ENCODE peak calls at places on chromosome 6, in four cellular contexts. One of them, this sample, is unnamed.

GRCh38 chr6:41941280-41942044 is at the start of gene CCND3:
- DNase-seq in endothelial cell: peak
- DNase-seq in CD8-positive, alpha-beta T cell: peak
- DNase-seq in progenitor cell of endocrine pancreas: peak
- DNase-seq in this sample: peak

GRCh38 chr6:6696867-6697531 is 108.5 kb downstream of the LY86 start:
- DNase-seq in endothelial cell: peak
- DNase-seq in CD8-positive, alpha-beta T cell: peak
- DNase-seq in progenitor cell of endocrine pancreas: peak
- DNase-seq in this sample: peak

GRCh38 chr6:145544514-145544913 is 190.8 kb downstream of the EPM2A start:
- DNase-seq in endothelial cell: no peak
- DNase-seq in CD8-positive, alpha-beta T cell: no peak
- DNase-seq in progenitor cell of endocrine pancreas: no peak
- DNase-seq in this sample: no peak

GRCh38 chr6:139881251-139881650 is 506.8 kb upstream of the CITED2 start:
- DNase-seq in endothelial cell: no peak
- DNase-seq in CD8-positive, alpha-beta T cell: no peak
- DNase-seq in progenitor cell of endocrine pancreas: no peak
- DNase-seq in this sample: no peak

GRCh38 chr6:297571-298232 is 5.4 kb downstream of the DUSP22 start:
- DNase-seq in endothelial cell: no peak
- DNase-seq in CD8-positive, alpha-beta T cell: no peak
- DNase-seq in progenitor cell of endocrine pancreas: no peak
- DNase-seq in this sample: no peak

GRCh38 chr6:125314019-125314581 is 12.3 kb upstream of the HDDC2 start:
- DNase-seq in endothelial cell: peak
- DNase-seq in CD8-positive, alpha-beta T cell: peak
- DNase-seq in progenitor cell of endocrine pancreas: peak
- DNase-seq in this sample: peak

GRCh38 chr6:105985816-105986632 is 100.1 kb upstream of the PRDM1 start:
- DNase-seq in endothelial cell: no peak
- DNase-seq in CD8-positive, alpha-beta T cell: no peak
- DNase-seq in progenitor cell of endocrine pancreas: no peak
- DNase-seq in this sample: peak

GRCh38 chr6:131255911-131256310 is 120.6 kb downstream of the AKAP7 start:
- DNase-seq in endothelial cell: no peak
- DNase-seq in CD8-positive, alpha-beta T cell: no peak
- DNase-seq in progenitor cell of endocrine pancreas: no peak
- DNase-seq in this sample: no peak

GRCh38 chr6:105675715-105676397 is 273.0 kb upstream of the PREP start:
- DNase-seq in endothelial cell: no peak
- DNase-seq in CD8-positive, alpha-beta T cell: no peak
- DNase-seq in progenitor cell of endocrine pancreas: no peak
- DNase-seq in this sample: no peak

GRCh38 chr6:31126416-31127175 is 6.3 kb upstream of the CDSN start:
- DNase-seq in endothelial cell: no peak
- DNase-seq in CD8-positive, alpha-beta T cell: no peak
- DNase-seq in progenitor cell of endocrine pancreas: no peak
- DNase-seq in this sample: no peak

GRCh38 chr6:158972241-158973233 is 27.5 kb downstream of the RSPH3 start:
- DNase-seq in endothelial cell: no peak
- DNase-seq in CD8-positive, alpha-beta T cell: no peak
- DNase-seq in progenitor cell of endocrine pancreas: no peak
- DNase-seq in this sample: no peak

GRCh38 chr6:71602385-71602949 is 283.9 kb upstream of the RIMS1 start:
- DNase-seq in endothelial cell: no peak
- DNase-seq in CD8-positive, alpha-beta T cell: no peak
- DNase-seq in progenitor cell of endocrine pancreas: no peak
- DNase-seq in this sample: no peak

GRCh38 chr6:15511248-15512125 is 151.3 kb downstream of the DTNBP1 start:
- DNase-seq in endothelial cell: no peak
- DNase-seq in CD8-positive, alpha-beta T cell: no peak
- DNase-seq in progenitor cell of endocrine pancreas: no peak
- DNase-seq in this sample: no peak

GRCh38 chr6:47146426-47147174 is 104.5 kb upstream of the ADGRF1 start:
- DNase-seq in endothelial cell: no peak
- DNase-seq in CD8-positive, alpha-beta T cell: no peak
- DNase-seq in progenitor cell of endocrine pancreas: no peak
- DNase-seq in this sample: no peak

GRCh38 chr6:53546256-53546655 is 1.4 kb upstream of the GCLC start:
- DNase-seq in endothelial cell: no peak
- DNase-seq in CD8-positive, alpha-beta T cell: no peak
- DNase-seq in progenitor cell of endocrine pancreas: no peak
- DNase-seq in this sample: no peak

GRCh38 chr6:119073307-119074051 is 5.0 kb downstream of the FAM184A start:
- DNase-seq in endothelial cell: no peak
- DNase-seq in CD8-positive, alpha-beta T cell: no peak
- DNase-seq in progenitor cell of endocrine pancreas: no peak
- DNase-seq in this sample: no peak

GRCh38 chr6:3159805-3160781 is 2.7 kb upstream of the TUBB2A start:
- DNase-seq in endothelial cell: no peak
- DNase-seq in CD8-positive, alpha-beta T cell: peak
- DNase-seq in progenitor cell of endocrine pancreas: no peak
- DNase-seq in this sample: no peak

GRCh38 chr6:143329323-143329722 is 121.2 kb downstream of the ADAT2 start:
- DNase-seq in endothelial cell: no peak
- DNase-seq in CD8-positive, alpha-beta T cell: no peak
- DNase-seq in progenitor cell of endocrine pancreas: no peak
- DNase-seq in this sample: no peak

GRCh38 chr6:97765480-97765879 is 482.5 kb upstream of the MMS22L start:
- DNase-seq in endothelial cell: no peak
- DNase-seq in CD8-positive, alpha-beta T cell: no peak
- DNase-seq in progenitor cell of endocrine pancreas: no peak
- DNase-seq in this sample: no peak

GRCh38 chr6:133315811-133316210 is 74.7 kb downstream of the EYA4 start:
- DNase-seq in endothelial cell: no peak
- DNase-seq in CD8-positive, alpha-beta T cell: no peak
- DNase-seq in progenitor cell of endocrine pancreas: no peak
- DNase-seq in this sample: no peak

GRCh38 chr6:30679765-30680535 is 6.5 kb downstream of the PPP1R18 start:
- DNase-seq in endothelial cell: no peak
- DNase-seq in CD8-positive, alpha-beta T cell: no peak
- DNase-seq in progenitor cell of endocrine pancreas: no peak
- DNase-seq in this sample: no peak

GRCh38 chr6:105988321-105988720 is 97.8 kb upstream of the PRDM1 start:
- DNase-seq in endothelial cell: no peak
- DNase-seq in CD8-positive, alpha-beta T cell: no peak
- DNase-seq in progenitor cell of endocrine pancreas: no peak
- DNase-seq in this sample: no peak

GRCh38 chr6:164010446-164011071 is 596.0 kb downstream of the QKI start:
- DNase-seq in endothelial cell: no peak
- DNase-seq in CD8-positive, alpha-beta T cell: no peak
- DNase-seq in progenitor cell of endocrine pancreas: no peak
- DNase-seq in this sample: peak

GRCh38 chr6:28258877-28259777 is at the start of gene NKAPL:
- DNase-seq in endothelial cell: no peak
- DNase-seq in CD8-positive, alpha-beta T cell: peak
- DNase-seq in progenitor cell of endocrine pancreas: no peak
- DNase-seq in this sample: no peak

GRCh38 chr6:104639671-104640070 is 220.0 kb downstream of the HACE1 start:
- DNase-seq in endothelial cell: no peak
- DNase-seq in CD8-positive, alpha-beta T cell: no peak
- DNase-seq in progenitor cell of endocrine pancreas: no peak
- DNase-seq in this sample: no peak

GRCh38 chr6:144264270-144265060 is 20.7 kb upstream of the UTRN start:
- DNase-seq in endothelial cell: no peak
- DNase-seq in CD8-positive, alpha-beta T cell: no peak
- DNase-seq in progenitor cell of endocrine pancreas: peak
- DNase-seq in this sample: no peak

GRCh38 chr6:85113934-85114582 is 335.8 kb upstream of the NT5E start:
- DNase-seq in endothelial cell: no peak
- DNase-seq in CD8-positive, alpha-beta T cell: no peak
- DNase-seq in progenitor cell of endocrine pancreas: no peak
- DNase-seq in this sample: no peak

GRCh38 chr6:46510656-46511055 is 19.4 kb upstream of the RCAN2 start:
- DNase-seq in endothelial cell: no peak
- DNase-seq in CD8-positive, alpha-beta T cell: no peak
- DNase-seq in progenitor cell of endocrine pancreas: no peak
- DNase-seq in this sample: no peak

GRCh38 chr6:42428326-42429041 is 23.2 kb downstream of the TRERF1 start:
- DNase-seq in endothelial cell: no peak
- DNase-seq in CD8-positive, alpha-beta T cell: peak
- DNase-seq in progenitor cell of endocrine pancreas: no peak
- DNase-seq in this sample: no peak

GRCh38 chr6:4364711-4365110 is 229.3 kb upstream of the ECI2 start:
- DNase-seq in endothelial cell: no peak
- DNase-seq in CD8-positive, alpha-beta T cell: no peak
- DNase-seq in progenitor cell of endocrine pancreas: no peak
- DNase-seq in this sample: no peak

GRCh38 chr6:127053032-127053908 is 65.2 kb upstream of the RSPO3 start:
- DNase-seq in endothelial cell: no peak
- DNase-seq in CD8-positive, alpha-beta T cell: no peak
- DNase-seq in progenitor cell of endocrine pancreas: no peak
- DNase-seq in this sample: no peak

GRCh38 chr6:143529095-143529494 is 17.6 kb upstream of the FUCA2 start:
- DNase-seq in endothelial cell: no peak
- DNase-seq in CD8-positive, alpha-beta T cell: no peak
- DNase-seq in progenitor cell of endocrine pancreas: no peak
- DNase-seq in this sample: no peak

GRCh38 chr6:47478233-47479155 is 905 bp downstream of the CD2AP start:
- DNase-seq in endothelial cell: peak
- DNase-seq in CD8-positive, alpha-beta T cell: no peak
- DNase-seq in progenitor cell of endocrine pancreas: no peak
- DNase-seq in this sample: no peak

GRCh38 chr6:49766762-49767161 is 20.3 kb downstream of the PGK2 start:
- DNase-seq in endothelial cell: no peak
- DNase-seq in CD8-positive, alpha-beta T cell: no peak
- DNase-seq in progenitor cell of endocrine pancreas: no peak
- DNase-seq in this sample: no peak

GRCh38 chr6:3403244-3404154 is 53.4 kb downstream of the SLC22A23 start:
- DNase-seq in endothelial cell: no peak
- DNase-seq in CD8-positive, alpha-beta T cell: no peak
- DNase-seq in progenitor cell of endocrine pancreas: peak
- DNase-seq in this sample: no peak

GRCh38 chr6:29708432-29709177 is 14.6 kb upstream of the HLA-F start:
- DNase-seq in endothelial cell: no peak
- DNase-seq in CD8-positive, alpha-beta T cell: peak
- DNase-seq in progenitor cell of endocrine pancreas: no peak
- DNase-seq in this sample: no peak

GRCh38 chr6:56399672-56400263 is 152.4 kb upstream of the COL21A1 start:
- DNase-seq in endothelial cell: no peak
- DNase-seq in CD8-positive, alpha-beta T cell: no peak
- DNase-seq in progenitor cell of endocrine pancreas: no peak
- DNase-seq in this sample: no peak

GRCh38 chr6:41371461-41371991 is 36.1 kb downstream of the NCR2 start:
- DNase-seq in endothelial cell: peak
- DNase-seq in CD8-positive, alpha-beta T cell: no peak
- DNase-seq in progenitor cell of endocrine pancreas: peak
- DNase-seq in this sample: peak

GRCh38 chr6:89792881-89793280 is 26.7 kb downstream of the MDN1 start:
- DNase-seq in endothelial cell: peak
- DNase-seq in CD8-positive, alpha-beta T cell: no peak
- DNase-seq in progenitor cell of endocrine pancreas: no peak
- DNase-seq in this sample: peak
- TF ChIP-seq CTCF in endothelial cell: peak
- TF ChIP-seq CTCF in CD8-positive, alpha-beta T cell: no peak
- TF ChIP-seq CTCF in progenitor cell of endocrine pancreas: peak
- TF ChIP-seq CTCF in this sample: peak

DNA sequence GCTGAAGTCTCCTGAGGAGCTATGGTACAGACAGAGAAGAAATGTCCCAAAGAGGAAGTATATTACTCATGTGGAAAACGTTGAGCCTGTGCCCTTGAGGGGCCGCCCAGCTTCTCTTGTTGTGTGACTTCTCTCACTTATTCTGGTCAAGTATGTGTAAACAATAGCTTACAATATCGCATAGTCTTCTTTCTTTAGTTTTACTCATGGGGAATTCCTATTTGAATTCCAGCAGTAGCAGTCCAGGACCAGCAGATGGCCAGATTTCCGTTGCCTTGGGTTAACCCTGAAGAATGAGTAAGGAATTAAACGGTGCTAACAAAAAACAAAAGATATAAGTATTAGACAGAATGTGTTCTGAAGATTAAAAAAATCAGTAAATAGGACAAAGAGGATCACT is 522.0 kb upstream of the GJE1 start:
- DNase-seq in endothelial cell: no peak
- DNase-seq in CD8-positive, alpha-beta T cell: no peak
- DNase-seq in progenitor cell of endocrine pancreas: no peak
- DNase-seq in this sample: no peak
- TF ChIP-seq CTCF in endothelial cell: no peak
- TF ChIP-seq CTCF in CD8-positive, alpha-beta T cell: no peak
- TF ChIP-seq CTCF in progenitor cell of endocrine pancreas: peak
- TF ChIP-seq CTCF in this sample: peak

GRCh38 chr6:167744681-167745659 is 81.7 kb upstream of the AFDN start:
- DNase-seq in endothelial cell: no peak
- DNase-seq in CD8-positive, alpha-beta T cell: no peak
- DNase-seq in progenitor cell of endocrine pancreas: no peak
- DNase-seq in this sample: no peak

GRCh38 chr6:167739721-167740475 is 86.8 kb upstream of the AFDN start:
- DNase-seq in endothelial cell: no peak
- DNase-seq in CD8-positive, alpha-beta T cell: no peak
- DNase-seq in progenitor cell of endocrine pancreas: no peak
- DNase-seq in this sample: no peak

GRCh38 chr6:167745660-167746376 is 80.9 kb upstream of the AFDN start:
- DNase-seq in endothelial cell: no peak
- DNase-seq in CD8-positive, alpha-beta T cell: no peak
- DNase-seq in progenitor cell of endocrine pancreas: no peak
- DNase-seq in this sample: no peak

GRCh38 chr6:167746377-167747151 is 80.1 kb upstream of the AFDN start:
- DNase-seq in endothelial cell: no peak
- DNase-seq in CD8-positive, alpha-beta T cell: no peak
- DNase-seq in progenitor cell of endocrine pancreas: no peak
- DNase-seq in this sample: no peak

GRCh38 chr6:167742719-167743303 is 83.9 kb upstream of the AFDN start:
- DNase-seq in endothelial cell: no peak
- DNase-seq in CD8-positive, alpha-beta T cell: no peak
- DNase-seq in progenitor cell of endocrine pancreas: no peak
- DNase-seq in this sample: peak
- TF ChIP-seq CTCF in endothelial cell: no peak
- TF ChIP-seq CTCF in CD8-positive, alpha-beta T cell: no peak
- TF ChIP-seq CTCF in progenitor cell of endocrine pancreas: no peak
- TF ChIP-seq CTCF in this sample: peak

DNA sequence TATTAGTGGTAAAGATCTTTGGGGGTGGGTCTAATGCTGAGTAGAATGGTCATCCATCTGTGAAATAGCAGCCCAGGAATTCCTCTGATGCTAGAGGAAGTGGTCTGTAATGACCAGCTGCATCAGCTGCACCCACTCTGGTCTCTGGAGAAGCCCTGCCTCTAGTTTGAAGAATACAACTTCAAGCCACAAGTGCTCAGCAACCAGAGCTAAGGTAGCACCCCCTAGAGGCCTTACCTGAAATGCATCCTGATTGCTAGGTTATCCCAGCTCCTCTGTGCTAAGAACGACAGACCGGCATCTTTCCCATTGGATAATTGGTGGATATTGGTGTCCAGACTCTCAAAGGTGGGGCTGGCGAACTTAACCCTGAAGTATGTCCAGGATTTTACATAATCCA is 58.2 kb downstream of the DNAH8 start:
- DNase-seq in endothelial cell: peak
- DNase-seq in CD8-positive, alpha-beta T cell: no peak
- DNase-seq in progenitor cell of endocrine pancreas: no peak
- DNase-seq in this sample: no peak
- TF ChIP-seq CTCF in endothelial cell: peak
- TF ChIP-seq CTCF in CD8-positive, alpha-beta T cell: no peak
- TF ChIP-seq CTCF in progenitor cell of endocrine pancreas: peak
- TF ChIP-seq CTCF in this sample: peak

This sample was measured in neural crest cell.